ENCODE peak calls at places on chromosomes 11 and 22, in seven cellular contexts. A, I, F, T, J, L and X are unnamed samples.

GRCh38 chr22:17172172-17172833 is 13.2 kb upstream of the HDHD5 start:
- DNase-seq in A (no peak), I (no peak), F (no peak), T (no peak), J (no peak), L (no peak), X (no peak)

GRCh38 chr11:2412323-2412722 is 11.8 kb downstream of the TSSC4 start:
- DNase-seq in A (no peak), I (no peak), F (no peak), T (no peak), J (no peak), L (no peak), X (no peak)

GRCh38 chr11:111077938-111078337 is 167.6 kb upstream of the POU2AF2 start:
- DNase-seq in A (no peak), I (no peak), F (no peak), T (no peak), J (no peak), L (no peak), X (no peak)

GRCh38 chr11:6251990-6252473 is 7.6 kb upstream of the CCKBR start:
- DNase-seq in A (no peak), I (peak; percentile 78), F (no peak), T (no peak), J (peak; percentile 27), L (no peak), X (no peak)

GRCh38 chr11:21908211-21908610 is 284.7 kb upstream of the ANO5 start:
- DNase-seq in A (no peak), I (no peak), F (no peak), T (no peak), J (no peak), L (no peak), X (no peak)

GRCh38 chr11:122406466-122406865 is 249.1 kb upstream of the UBASH3B start:
- DNase-seq in A (no peak), I (no peak), F (no peak), T (no peak), J (no peak), L (no peak), X (no peak)

GRCh38 chr11:27868226-27868625 is 168.0 kb upstream of the BDNF start:
- DNase-seq in A (no peak), I (no peak), F (no peak), T (no peak), J (no peak), L (no peak), X (no peak)

GRCh38 chr22:23270798-23271596 is 90.7 kb downstream of the BCR start:
- DNase-seq in A (no peak), I (no peak), F (no peak), T (no peak), J (no peak), L (no peak), X (no peak)

GRCh38 chr11:15111215-15111614 is 3.5 kb upstream of the INSC start:
- DNase-seq in A (no peak), I (no peak), F (no peak), T (no peak), J (no peak), L (no peak), X (no peak)

GRCh38 chr11:122791411-122791810 is 46.9 kb upstream of the CRTAM start:
- DNase-seq in A (no peak), I (peak; percentile 39), F (no peak), T (no peak), J (no peak), L (no peak), X (no peak)

GRCh38 chr11:71388637-71389235 is 59.5 kb downstream of the DHCR7 start:
- DNase-seq in A (no peak), I (no peak), F (no peak), T (no peak), J (no peak), L (no peak), X (no peak)

GRCh38 chr11:122910775-122911174 is 28.2 kb downstream of the JHY start:
- DNase-seq in A (no peak), I (peak; percentile 66), F (no peak), T (peak; percentile 27), J (no peak), L (no peak), X (no peak)

GRCh38 chr11:110908401-110909106 is 196.3 kb upstream of the ARHGAP20 start:
- DNase-seq in A (no peak), I (peak; percentile 95), F (no peak), T (peak; percentile 18), J (no peak), L (no peak), X (no peak)

GRCh38 chr11:2691991-2692841 is 7.6 kb downstream of the KCNQ1OT1 start:
- DNase-seq in A (no peak), I (peak; percentile 13), F (no peak), T (peak; percentile 25), J (no peak), L (no peak), X (no peak)

GRCh38 chr22:39486951-39487825 is 14.9 kb upstream of the MIEF1 start:
- DNase-seq in A (no peak), I (no peak), F (no peak), T (no peak), J (no peak), L (no peak), X (no peak)

GRCh38 chr11:47566166-47566546 is 757 bp downstream of the PTPMT1 start:
- DNase-seq in A (no peak), I (no peak), F (no peak), T (peak; percentile 29), J (no peak), L (no peak), X (no peak)

GRCh38 chr11:16815047-16815767 is 76.8 kb downstream of the C11orf58 start:
- DNase-seq in A (no peak), I (peak; percentile 83), F (no peak), T (no peak), J (peak; percentile 42), L (no peak), X (no peak)

GRCh38 chr11:9230291-9230690 is 34.9 kb downstream of the DENND5A start:
- DNase-seq in A (no peak), I (no peak), F (no peak), T (no peak), J (no peak), L (no peak), X (no peak)

GRCh38 chr22:38172489-38173155 is 9.0 kb downstream of the PLA2G6 start:
- DNase-seq in A (no peak), I (no peak), F (no peak), T (peak; percentile 58), J (peak; percentile 89), L (peak; percentile 35), X (peak; percentile 75)

GRCh38 chr11:104776501-104777170 is 121.6 kb downstream of the CASP12 start:
- DNase-seq in A (no peak), I (peak; percentile 26), F (no peak), T (no peak), J (no peak), L (no peak), X (no peak)

GRCh38 chr11:67029146-67029545 is 6.2 kb downstream of the SYT12 start:
- DNase-seq in A (no peak), I (no peak), F (no peak), T (no peak), J (no peak), L (no peak), X (no peak)

GRCh38 chr11:25520459-25520858 is 811.5 kb upstream of the ANO3 start:
- DNase-seq in A (no peak), I (no peak), F (no peak), T (no peak), J (no peak), L (no peak), X (no peak)